ENCODE peak calls at places on chromosomes 5 and 9, in four cellular contexts. One of them, this sample, is unnamed.

GRCh38 chr5:52989025-52989780 is at the start of gene ITGA2:
- DNase-seq in aorta: peak; percentile 54
- DNase-seq in naive thymus-derived CD4-positive, alpha-beta T cell: peak; percentile 11
- DNase-seq in CD8-positive, alpha-beta memory T cell: peak; percentile 2
- DNase-seq in this sample: peak; percentile 56

GRCh38 chr5:143874312-143874711 is 62.4 kb downstream of the HMHB1 start:
- DNase-seq in naive thymus-derived CD4-positive, alpha-beta T cell: no peak
- DNase-seq in aorta: no peak
- DNase-seq in CD8-positive, alpha-beta memory T cell: no peak
- DNase-seq in this sample: no peak

GRCh38 chr5:24644757-24645156 is at the start of gene CDH10:
- DNase-seq in aorta: no peak
- DNase-seq in CD8-positive, alpha-beta memory T cell: no peak
- DNase-seq in naive thymus-derived CD4-positive, alpha-beta T cell: no peak
- DNase-seq in this sample: no peak

GRCh38 chr5:24899180-24899579 is 254.4 kb upstream of the CDH10 start:
- DNase-seq in CD8-positive, alpha-beta memory T cell: no peak
- DNase-seq in naive thymus-derived CD4-positive, alpha-beta T cell: no peak
- DNase-seq in aorta: no peak
- DNase-seq in this sample: no peak

GRCh38 chr5:16934669-16935068 is 1.4 kb downstream of the MYO10 start:
- DNase-seq in naive thymus-derived CD4-positive, alpha-beta T cell: no peak
- DNase-seq in CD8-positive, alpha-beta memory T cell: no peak
- DNase-seq in aorta: no peak
- DNase-seq in this sample: no peak

GRCh38 chr5:117475925-117476324 is 901.3 kb upstream of the SEMA6A start:
- DNase-seq in CD8-positive, alpha-beta memory T cell: no peak
- DNase-seq in naive thymus-derived CD4-positive, alpha-beta T cell: no peak
- DNase-seq in aorta: no peak
- DNase-seq in this sample: no peak

GRCh38 chr5:83197326-83197725 is 120.0 kb downstream of the XRCC4 start:
- DNase-seq in CD8-positive, alpha-beta memory T cell: no peak
- DNase-seq in naive thymus-derived CD4-positive, alpha-beta T cell: no peak
- DNase-seq in aorta: no peak
- DNase-seq in this sample: no peak

GRCh38 chr9:108973876-108974275 is 39.4 kb downstream of the CTNNAL1 start:
- DNase-seq in CD8-positive, alpha-beta memory T cell: no peak
- DNase-seq in naive thymus-derived CD4-positive, alpha-beta T cell: no peak
- DNase-seq in aorta: no peak
- DNase-seq in this sample: no peak

GRCh38 chr9:69104830-69105527 is 69.1 kb upstream of the TJP2 start:
- DNase-seq in aorta: no peak
- DNase-seq in naive thymus-derived CD4-positive, alpha-beta T cell: no peak
- DNase-seq in CD8-positive, alpha-beta memory T cell: no peak
- DNase-seq in this sample: no peak

GRCh38 chr9:75148551-75148950 is 60.2 kb downstream of the OSTF1 start:
- DNase-seq in aorta: no peak
- DNase-seq in naive thymus-derived CD4-positive, alpha-beta T cell: no peak
- DNase-seq in CD8-positive, alpha-beta memory T cell: no peak
- DNase-seq in this sample: no peak

GRCh38 chr9:74874220-74874619 is 13.5 kb downstream of the TRPM6 start:
- DNase-seq in naive thymus-derived CD4-positive, alpha-beta T cell: no peak
- DNase-seq in CD8-positive, alpha-beta memory T cell: no peak
- DNase-seq in aorta: no peak
- DNase-seq in this sample: no peak

GRCh38 chr5:170338933-170339779 is 41.6 kb upstream of the LCP2 start:
- DNase-seq in naive thymus-derived CD4-positive, alpha-beta T cell: no peak
- DNase-seq in aorta: no peak
- DNase-seq in CD8-positive, alpha-beta memory T cell: peak; percentile 43
- DNase-seq in this sample: no peak

GRCh38 chr5:115194671-115195070 is 25.0 kb upstream of the TRIM36 start:
- DNase-seq in CD8-positive, alpha-beta memory T cell: no peak
- DNase-seq in aorta: no peak
- DNase-seq in naive thymus-derived CD4-positive, alpha-beta T cell: no peak
- DNase-seq in this sample: no peak

GRCh38 chr5:157464518-157465171 is 4.6 kb downstream of the NIPAL4 start:
- DNase-seq in naive thymus-derived CD4-positive, alpha-beta T cell: no peak
- DNase-seq in aorta: peak; percentile 59
- DNase-seq in CD8-positive, alpha-beta memory T cell: no peak
- DNase-seq in this sample: peak; percentile 31

GRCh38 chr9:122342323-122343050 is 28.3 kb upstream of the PTGS1 start:
- DNase-seq in aorta: no peak
- DNase-seq in CD8-positive, alpha-beta memory T cell: no peak
- DNase-seq in naive thymus-derived CD4-positive, alpha-beta T cell: no peak
- DNase-seq in this sample: no peak

GRCh38 chr9:72441296-72442211 is 76.5 kb upstream of the ZFAND5 start:
- DNase-seq in naive thymus-derived CD4-positive, alpha-beta T cell: no peak
- DNase-seq in aorta: no peak
- DNase-seq in CD8-positive, alpha-beta memory T cell: no peak
- DNase-seq in this sample: no peak

GRCh38 chr5:109688999-109689739 is 558 bp upstream of the MAN2A1 start:
- DNase-seq in naive thymus-derived CD4-positive, alpha-beta T cell: peak; percentile 75
- DNase-seq in aorta: peak; percentile 92
- DNase-seq in CD8-positive, alpha-beta memory T cell: peak; percentile 74
- DNase-seq in this sample: peak; percentile 89

GRCh38 chr9:115373000-115373709 is 255.2 kb upstream of the TNC start:
- DNase-seq in CD8-positive, alpha-beta memory T cell: no peak
- DNase-seq in aorta: no peak
- DNase-seq in naive thymus-derived CD4-positive, alpha-beta T cell: no peak
- DNase-seq in this sample: no peak

GRCh38 chr9:123739387-123739786 is 190.5 kb downstream of the DENND1A start:
- DNase-seq in CD8-positive, alpha-beta memory T cell: no peak
- DNase-seq in naive thymus-derived CD4-positive, alpha-beta T cell: no peak
- DNase-seq in aorta: no peak
- DNase-seq in this sample: no peak

GRCh38 chr9:128933731-128934130 is 12.9 kb downstream of the PHYHD1 start:
- DNase-seq in aorta: peak; percentile 7
- DNase-seq in naive thymus-derived CD4-positive, alpha-beta T cell: no peak
- DNase-seq in CD8-positive, alpha-beta memory T cell: no peak
- DNase-seq in this sample: no peak

GRCh38 chr5:622946-623522 is 10.9 kb downstream of the CEP72 start:
- DNase-seq in CD8-positive, alpha-beta memory T cell: no peak
- DNase-seq in naive thymus-derived CD4-positive, alpha-beta T cell: no peak
- DNase-seq in aorta: no peak
- DNase-seq in this sample: no peak

GRCh38 chr5:16461782-16462181 is 3.8 kb downstream of the ZNF622 start:
- DNase-seq in aorta: no peak
- DNase-seq in CD8-positive, alpha-beta memory T cell: no peak
- DNase-seq in naive thymus-derived CD4-positive, alpha-beta T cell: no peak
- DNase-seq in this sample: no peak

GRCh38 chr5:125056641-125057345 is 310.4 kb upstream of the ZNF608 start:
- DNase-seq in CD8-positive, alpha-beta memory T cell: no peak
- DNase-seq in naive thymus-derived CD4-positive, alpha-beta T cell: no peak
- DNase-seq in aorta: no peak
- DNase-seq in this sample: no peak

GRCh38 chr5:65062684-65063083 is 294.0 kb downstream of the CWC27 start:
- DNase-seq in naive thymus-derived CD4-positive, alpha-beta T cell: no peak
- DNase-seq in CD8-positive, alpha-beta memory T cell: no peak
- DNase-seq in aorta: peak; percentile 72
- DNase-seq in this sample: no peak

GRCh38 chr5:151005187-151005974 is 15.0 kb upstream of the GPX3 start:
- DNase-seq in CD8-positive, alpha-beta memory T cell: no peak
- DNase-seq in aorta: no peak
- DNase-seq in naive thymus-derived CD4-positive, alpha-beta T cell: no peak
- DNase-seq in this sample: peak; percentile 73

GRCh38 chr9:113461943-113462342 is 1.6 kb upstream of the RGS3 start:
- DNase-seq in CD8-positive, alpha-beta memory T cell: no peak
- DNase-seq in naive thymus-derived CD4-positive, alpha-beta T cell: no peak
- DNase-seq in aorta: no peak
- DNase-seq in this sample: no peak

GRCh38 chr5:14749579-14750091 is 85.1 kb downstream of the OTULIN start:
- DNase-seq in aorta: no peak
- DNase-seq in CD8-positive, alpha-beta memory T cell: no peak
- DNase-seq in naive thymus-derived CD4-positive, alpha-beta T cell: no peak
- DNase-seq in this sample: no peak

GRCh38 chr5:119344231-119344630 is 11.6 kb upstream of the TNFAIP8 start:
- DNase-seq in aorta: no peak
- DNase-seq in CD8-positive, alpha-beta memory T cell: no peak
- DNase-seq in naive thymus-derived CD4-positive, alpha-beta T cell: no peak
- DNase-seq in this sample: no peak

GRCh38 chr5:94240064-94240463 is 378.3 kb downstream of the KIAA0825 start:
- DNase-seq in naive thymus-derived CD4-positive, alpha-beta T cell: no peak
- DNase-seq in CD8-positive, alpha-beta memory T cell: no peak
- DNase-seq in aorta: no peak
- DNase-seq in this sample: no peak

GRCh38 chr5:51397996-51398395 is 14.7 kb downstream of the ISL1 start:
- DNase-seq in CD8-positive, alpha-beta memory T cell: no peak
- DNase-seq in aorta: no peak
- DNase-seq in naive thymus-derived CD4-positive, alpha-beta T cell: no peak
- DNase-seq in this sample: no peak
- H3K27ac ChIP-seq in CD8-positive, alpha-beta memory T cell: no peak overlapping the region
- H3K27ac ChIP-seq in aorta: no peak overlapping the region
- H3K27ac ChIP-seq in naive thymus-derived CD4-positive, alpha-beta T cell: no peak overlapping the region
- H3K27ac ChIP-seq in this sample: no peak overlapping the region

GRCh38 chr9:13278023-13278367 is 1.5 kb downstream of the MPDZ start:
- DNase-seq in naive thymus-derived CD4-positive, alpha-beta T cell: no peak
- DNase-seq in CD8-positive, alpha-beta memory T cell: no peak
- DNase-seq in aorta: no peak
- DNase-seq in this sample: no peak
- H3K27ac ChIP-seq in naive thymus-derived CD4-positive, alpha-beta T cell: no peak overlapping the region
- H3K27ac ChIP-seq in CD8-positive, alpha-beta memory T cell: no peak overlapping the region
- H3K27ac ChIP-seq in aorta: peak overlapping the region; percentile 94
- H3K27ac ChIP-seq in this sample: peak overlapping the region; percentile 96

DNA sequence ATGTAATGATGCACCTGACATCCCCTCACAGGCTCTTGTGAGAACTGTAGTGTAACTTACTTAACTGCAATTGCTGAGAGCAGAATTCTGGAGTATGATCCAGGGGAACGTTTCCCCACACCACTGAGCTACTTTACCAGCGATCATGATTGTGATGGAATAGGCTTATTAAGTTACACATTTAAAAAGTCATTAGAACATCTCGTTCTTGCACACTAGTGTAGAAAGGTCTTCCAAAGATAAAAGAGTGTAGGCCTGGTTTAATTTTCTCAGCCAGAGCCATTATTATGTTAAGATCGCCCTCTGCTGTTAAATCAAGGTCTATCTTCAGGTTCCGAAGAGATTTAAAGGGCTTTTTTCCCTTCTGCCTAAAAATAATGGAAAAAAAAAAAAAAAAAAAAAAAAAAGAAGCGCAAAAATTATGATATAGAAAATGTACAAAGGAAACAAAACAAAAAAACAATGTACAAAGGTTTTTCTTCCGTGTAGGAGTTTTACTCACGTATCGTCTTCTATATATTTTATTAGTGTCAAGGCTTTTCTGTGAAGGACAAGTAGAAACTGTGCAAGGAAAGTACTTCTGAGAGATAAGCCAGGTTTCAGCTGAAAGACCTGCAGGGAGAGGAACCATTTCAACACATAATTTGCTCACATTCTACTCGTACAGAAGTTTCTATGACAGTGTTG is 18.6 kb upstream of the MOB3B start:
- DNase-seq in aorta: no peak
- DNase-seq in CD8-positive, alpha-beta memory T cell: no peak
- DNase-seq in naive thymus-derived CD4-positive, alpha-beta T cell: no peak
- DNase-seq in this sample: no peak
- H3K27ac ChIP-seq in aorta: no peak overlapping the region
- H3K27ac ChIP-seq in CD8-positive, alpha-beta memory T cell: no peak overlapping the region
- H3K27ac ChIP-seq in naive thymus-derived CD4-positive, alpha-beta T cell: no peak overlapping the region
- H3K27ac ChIP-seq in this sample: peak overlapping the region; percentile 36

GRCh38 chr9:3887121-3887797 is 361.5 kb upstream of the RFX3 start:
- DNase-seq in CD8-positive, alpha-beta memory T cell: no peak
- DNase-seq in naive thymus-derived CD4-positive, alpha-beta T cell: no peak
- DNase-seq in aorta: no peak
- DNase-seq in this sample: no peak
- H3K27ac ChIP-seq in CD8-positive, alpha-beta memory T cell: no peak overlapping the region
- H3K27ac ChIP-seq in naive thymus-derived CD4-positive, alpha-beta T cell: no peak overlapping the region
- H3K27ac ChIP-seq in aorta: no peak overlapping the region
- H3K27ac ChIP-seq in this sample: no peak overlapping the region

GRCh38 chr5:72246239-72246580 is 73.8 kb downstream of the MRPS27 start:
- DNase-seq in aorta: no peak
- DNase-seq in naive thymus-derived CD4-positive, alpha-beta T cell: no peak
- DNase-seq in CD8-positive, alpha-beta memory T cell: no peak
- DNase-seq in this sample: no peak
- H3K27ac ChIP-seq in aorta: peak overlapping the region; percentile 95
- H3K27ac ChIP-seq in naive thymus-derived CD4-positive, alpha-beta T cell: no peak overlapping the region
- H3K27ac ChIP-seq in CD8-positive, alpha-beta memory T cell: no peak overlapping the region
- H3K27ac ChIP-seq in this sample: peak overlapping the region; percentile 32

GRCh38 chr9:83431470-83432060 is 106.6 kb downstream of the FRMD3 start:
- DNase-seq in aorta: peak; percentile 57
- DNase-seq in CD8-positive, alpha-beta memory T cell: no peak
- DNase-seq in naive thymus-derived CD4-positive, alpha-beta T cell: no peak
- DNase-seq in this sample: no peak
- H3K27ac ChIP-seq in aorta: peak overlapping the region; percentile 88
- H3K27ac ChIP-seq in CD8-positive, alpha-beta memory T cell: no peak overlapping the region
- H3K27ac ChIP-seq in naive thymus-derived CD4-positive, alpha-beta T cell: no peak overlapping the region
- H3K27ac ChIP-seq in this sample: no peak overlapping the region

DNA sequence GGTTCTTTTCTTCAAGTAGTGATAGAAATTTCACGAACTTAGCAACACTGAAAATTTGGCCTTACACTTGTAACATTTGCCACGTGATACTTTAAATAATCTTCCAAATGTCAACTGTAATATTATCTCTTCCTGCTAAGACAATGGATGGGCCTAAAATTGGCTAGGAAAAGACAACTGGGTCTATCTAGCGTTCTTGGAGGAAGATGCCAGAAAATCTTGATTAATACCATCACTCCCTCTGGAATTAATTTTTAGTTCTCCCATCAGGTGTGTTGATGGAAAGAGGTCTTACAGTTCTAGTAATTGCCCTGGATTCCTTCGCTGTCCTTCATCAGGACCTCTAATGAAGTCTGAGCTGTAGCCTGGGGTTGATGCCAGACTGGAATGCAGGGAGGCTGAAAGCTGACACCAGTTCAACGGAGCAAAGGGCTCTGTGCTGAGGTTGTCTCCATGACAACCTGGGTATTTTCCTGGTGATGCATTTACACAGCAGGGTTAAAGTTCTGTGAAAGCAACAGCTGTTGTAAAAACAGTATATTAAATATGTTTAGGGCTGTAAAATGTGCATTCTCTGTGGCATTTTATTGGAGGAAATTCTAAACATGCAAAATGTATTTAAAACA is 92.3 kb downstream of the GAS1 start:
- DNase-seq in aorta: no peak
- DNase-seq in CD8-positive, alpha-beta memory T cell: no peak
- DNase-seq in naive thymus-derived CD4-positive, alpha-beta T cell: no peak
- DNase-seq in this sample: peak; percentile 60
- H3K27ac ChIP-seq in aorta: no peak overlapping the region
- H3K27ac ChIP-seq in CD8-positive, alpha-beta memory T cell: no peak overlapping the region
- H3K27ac ChIP-seq in naive thymus-derived CD4-positive, alpha-beta T cell: no peak overlapping the region
- H3K27ac ChIP-seq in this sample: no peak overlapping the region

GRCh38 chr9:110536802-110537201 is 42.7 kb downstream of the SVEP1 start:
- DNase-seq in CD8-positive, alpha-beta memory T cell: no peak
- DNase-seq in naive thymus-derived CD4-positive, alpha-beta T cell: no peak
- DNase-seq in aorta: no peak
- DNase-seq in this sample: no peak
- H3K27ac ChIP-seq in CD8-positive, alpha-beta memory T cell: no peak overlapping the region
- H3K27ac ChIP-seq in naive thymus-derived CD4-positive, alpha-beta T cell: no peak overlapping the region
- H3K27ac ChIP-seq in aorta: no peak overlapping the region
- H3K27ac ChIP-seq in this sample: no peak overlapping the region

DNA sequence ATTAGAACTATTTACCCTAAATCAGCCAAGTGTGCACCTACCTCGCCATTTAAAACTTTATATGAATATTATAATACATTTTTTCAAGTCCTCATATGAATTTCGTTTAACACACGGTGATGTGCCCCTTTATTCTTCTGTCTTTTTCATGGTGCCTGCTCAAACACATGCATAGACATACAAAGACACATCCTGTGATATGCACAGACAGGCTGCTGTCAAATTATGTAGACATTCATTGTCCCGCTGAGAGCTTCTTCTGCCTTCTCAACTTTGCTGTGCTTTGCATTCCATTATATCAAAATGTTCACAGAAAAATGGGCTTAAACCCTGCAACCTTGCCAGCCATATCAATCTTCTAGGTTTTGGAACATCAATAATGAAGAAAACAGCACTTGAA is 193.8 kb downstream of the NTRK2 start:
- DNase-seq in CD8-positive, alpha-beta memory T cell: no peak
- DNase-seq in aorta: no peak
- DNase-seq in naive thymus-derived CD4-positive, alpha-beta T cell: no peak
- DNase-seq in this sample: no peak
- H3K27ac ChIP-seq in CD8-positive, alpha-beta memory T cell: no peak overlapping the region
- H3K27ac ChIP-seq in aorta: no peak overlapping the region
- H3K27ac ChIP-seq in naive thymus-derived CD4-positive, alpha-beta T cell: no peak overlapping the region
- H3K27ac ChIP-seq in this sample: no peak overlapping the region